ENCODE peak calls at places on chromosomes 6 and 20, in ten cellular contexts. F is nephron progenitor cell, L is neural progenitor cell, Y is HL-60, E is lower leg skin, T is tibial artery, N is colonic mucosa, Q is lower lobe of right lung, S is testis, Z is upper lobe of right lung. I is an unnamed sample.

GRCh38 chr20:4775322-4776078 is 53.8 kb downstream of the PRND start:
- DNase-seq in Q (peak), L (no peak), N (no peak), E (peak), S (no peak), Z (no peak), F (no peak), Y (peak), T (no peak), I (no peak)

GRCh38 chr6:15382712-15383111 is 136.8 kb downstream of the JARID2 start:
- DNase-seq in E (no peak), F (no peak), N (no peak), Q (no peak), S (no peak), Y (no peak), L (no peak), T (no peak), Z (no peak), I (no peak)

GRCh38 chr6:11938285-11938890 is 73.7 kb upstream of the HIVEP1 start:
- DNase-seq in Q (no peak), E (no peak), T (no peak), S (peak), N (peak), Y (peak), Z (no peak), F (peak), L (peak), I (no peak)

GRCh38 chr6:157800420-157801237 is 22.4 kb upstream of the SNX9 start:
- DNase-seq in S (no peak), Y (no peak), Q (no peak), N (no peak), Z (no peak), F (no peak), E (no peak), T (no peak), L (no peak), I (no peak)

GRCh38 chr20:38165089-38165965 is at the start of gene TGM2:
- DNase-seq in E (peak), S (peak), Z (peak), N (peak), Q (peak), F (peak), L (peak), T (peak), Y (peak), I (no peak)

GRCh38 chr6:117280922-117281321 is 15.6 kb downstream of the VGLL2 start:
- DNase-seq in N (no peak), Q (no peak), F (no peak), Z (no peak), T (no peak), S (no peak), E (no peak), Y (no peak), L (no peak), I (no peak)

GRCh38 chr20:51529027-51529749 is 13.3 kb downstream of the NFATC2 start:
- DNase-seq in Y (no peak), L (no peak), E (no peak), N (no peak), Q (no peak), F (no peak), S (peak), Z (no peak), T (no peak), I (no peak)

GRCh38 chr6:106253194-106253593 is 72.4 kb downstream of the ATG5 start:
- DNase-seq in Y (no peak), E (no peak), L (no peak), N (no peak), Z (no peak), F (no peak), S (no peak), T (no peak), Q (no peak), I (no peak)

GRCh38 chr20:2297352-2297717 is 1.5 kb downstream of the TGM3 start:
- DNase-seq in E (peak), Z (no peak), Y (no peak), F (no peak), N (no peak), L (peak), S (no peak), T (peak), Q (no peak), I (no peak)

GRCh38 chr6:29834564-29835436 is 7.2 kb downstream of the HLA-G start:
- DNase-seq in Q (no peak), S (peak), T (no peak), Z (no peak), E (peak), Y (no peak), N (peak), L (peak), F (peak), I (no peak)

GRCh38 chr6:21885532-21886089 is 292.1 kb downstream of the SOX4 start:
- DNase-seq in S (peak), E (no peak), L (peak), N (peak), Z (no peak), T (peak), Y (no peak), F (peak), Q (no peak), I (no peak)

GRCh38 chr20:41359541-41360011 is 7.0 kb downstream of the EMILIN3 start:
- DNase-seq in S (no peak), L (no peak), Y (no peak), N (no peak), E (no peak), Q (no peak), F (no peak), T (no peak), Z (no peak), I (no peak)

GRCh38 chr20:56690531-56691175 is 61.5 kb downstream of the TFAP2C start:
- DNase-seq in Z (no peak), E (no peak), Y (no peak), F (no peak), N (peak), L (no peak), Q (no peak), T (no peak), S (no peak), I (no peak)

GRCh38 chr20:49207071-49207470 is 12.1 kb upstream of the DDX27 start:
- DNase-seq in E (no peak), S (peak), F (no peak), L (no peak), Y (peak), T (no peak), Z (no peak), Q (no peak), N (no peak), I (no peak)
- TF ChIP-seq CTCF in E (no peak), S (peak), F (no peak), L (peak), Y (no peak), T (no peak), Z (no peak), Q (no peak), N (no peak), I (peak)

GRCh38 chr6:110459137-110459536 is 17.3 kb downstream of the SLC22A16 start:
- DNase-seq in Z (no peak), L (no peak), T (no peak), Y (no peak), F (no peak), N (no peak), S (no peak), Q (no peak), E (no peak), I (no peak)
- TF ChIP-seq CTCF in Z (no peak), L (no peak), T (no peak), Y (no peak), F (no peak), N (no peak), S (no peak), Q (no peak), E (no peak), I (no peak)

GRCh38 chr20:50506270-50506579 is 4.0 kb upstream of the PTPN1 start:
- DNase-seq in E (peak), F (no peak), Y (no peak), S (no peak), Q (no peak), T (no peak), N (no peak), Z (no peak), L (no peak), I (no peak)
- TF ChIP-seq CTCF in E (no peak), F (no peak), Y (no peak), S (no peak), Q (no peak), T (no peak), N (no peak), Z (no peak), L (peak), I (no peak)

GRCh38 chr6:56613247-56613851 is 29.3 kb downstream of the DST start:
- DNase-seq in T (no peak), F (no peak), Q (no peak), E (no peak), Y (no peak), Z (no peak), L (no peak), S (no peak), N (no peak), I (no peak)

GRCh38 chr6:56620229-56620868 is 22.3 kb downstream of the DST start:
- DNase-seq in E (no peak), F (no peak), T (no peak), N (no peak), Z (no peak), S (no peak), L (no peak), Y (no peak), Q (no peak), I (no peak)

GRCh38 chr6:56616967-56617366 is 25.7 kb downstream of the DST start:
- DNase-seq in Y (no peak), Q (no peak), E (no peak), S (no peak), Z (no peak), T (no peak), L (peak), N (no peak), F (no peak), I (no peak)

GRCh38 chr6:56618050-56618449 is 24.6 kb downstream of the DST start:
- DNase-seq in S (no peak), L (no peak), Q (no peak), E (no peak), T (no peak), Y (no peak), Z (no peak), F (no peak), N (no peak), I (no peak)
- TF ChIP-seq CTCF in S (no peak), L (peak), Q (no peak), E (no peak), T (no peak), Y (no peak), Z (no peak), F (no peak), N (no peak), I (peak)

DNA sequence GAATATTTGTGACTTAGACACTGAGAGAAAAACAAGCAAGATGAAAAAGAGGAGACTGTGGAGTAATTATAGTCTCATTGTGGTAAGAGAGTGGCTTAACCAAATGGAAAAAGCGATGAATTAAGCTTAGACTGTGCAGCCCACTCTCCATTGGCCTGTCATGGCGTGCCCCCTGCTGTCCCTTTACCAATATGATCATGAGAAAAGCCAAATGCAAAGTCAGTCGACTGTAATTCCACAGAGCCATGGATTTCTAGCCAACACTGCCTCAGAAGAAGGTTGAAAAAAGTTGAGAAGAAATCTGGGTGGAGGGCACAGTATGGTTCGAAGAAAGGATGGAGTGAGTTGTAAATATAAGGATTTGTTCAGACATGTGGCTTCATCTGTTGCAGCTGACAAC is 251.3 kb downstream of the DOK5 start:
- DNase-seq in N (no peak), Y (no peak), L (no peak), Z (no peak), T (no peak), Q (no peak), S (no peak), F (no peak), E (no peak), I (no peak)
- TF ChIP-seq CTCF in N (no peak), Y (no peak), L (no peak), Z (no peak), T (no peak), Q (no peak), S (no peak), F (no peak), E (no peak), I (no peak)

GRCh38 chr20:58481541-58482021 is 33.6 kb downstream of the APCDD1L start:
- DNase-seq in L (peak), Z (no peak), S (peak), E (peak), N (peak), T (no peak), Y (peak), F (peak), Q (no peak), I (no peak)
- TF ChIP-seq CTCF in L (peak), Z (peak), S (peak), E (no peak), N (peak), T (peak), Y (no peak), F (peak), Q (peak), I (peak)

I was measured in osteocyte.